ENCODE peak calls at places on chromosome 7, in six cellular contexts. Q, B, J, W, O and M are unnamed samples.

GRCh38 chr7:39735903-39736302 is 112.5 kb downstream of the RALA start:
- DNase-seq in Q (peak; percentile 39), B (no peak), J (no peak), W (no peak), O (no peak), M (no peak)

GRCh38 chr7:12683678-12684077 is 3.8 kb upstream of the ARL4A start:
- DNase-seq in Q (peak; percentile 53), B (no peak), J (peak; percentile 19), W (no peak), O (no peak), M (peak; percentile 30)

GRCh38 chr7:115052706-115053105 is 130.8 kb downstream of the MDFIC start:
- DNase-seq in Q (no peak), B (no peak), J (no peak), W (no peak), O (no peak), M (no peak)

GRCh38 chr7:29808075-29808786 is 1.9 kb downstream of the WIPF3 start:
- DNase-seq in Q (no peak), B (no peak), J (no peak), W (no peak), O (no peak), M (no peak)

GRCh38 chr7:66950763-66951162 is 29.7 kb downstream of the TMEM248 start:
- DNase-seq in Q (no peak), B (no peak), J (no peak), W (no peak), O (no peak), M (no peak)

GRCh38 chr7:130560972-130561371 is 69.1 kb downstream of the MEST start:
- DNase-seq in Q (peak; percentile 28), B (peak; percentile 20), J (peak; percentile 50), W (no peak), O (no peak), M (peak; percentile 26)

GRCh38 chr7:105209870-105210269 is 178.9 kb downstream of the SRPK2 start:
- DNase-seq in Q (no peak), B (no peak), J (no peak), W (no peak), O (no peak), M (no peak)

GRCh38 chr7:20307119-20307518 is 23.6 kb upstream of the ITGB8 start:
- DNase-seq in Q (peak; percentile 72), B (peak; percentile 68), J (no peak), W (no peak), O (no peak), M (no peak)

GRCh38 chr7:158824028-158824427 is 5.3 kb downstream of the ESYT2 start:
- DNase-seq in Q (no peak), B (no peak), J (no peak), W (no peak), O (no peak), M (no peak)

GRCh38 chr7:113071465-113071864 is 15.2 kb downstream of the GPR85 start:
- DNase-seq in Q (peak; percentile 38), B (no peak), J (no peak), W (no peak), O (no peak), M (no peak)

GRCh38 chr7:82598958-82599357 is 155.4 kb upstream of the CACNA2D1 start:
- DNase-seq in Q (peak; percentile 57), B (no peak), J (peak; percentile 37), W (no peak), O (no peak), M (no peak)

GRCh38 chr7:26151096-26151495 is 902 bp upstream of the NFE2L3 start:
- DNase-seq in Q (no peak), B (no peak), J (no peak), W (no peak), O (no peak), M (no peak)

GRCh38 chr7:29539471-29539870 is 24.2 kb upstream of the PRR15 start:
- DNase-seq in Q (no peak), B (no peak), J (no peak), W (no peak), O (no peak), M (no peak)

DNA sequence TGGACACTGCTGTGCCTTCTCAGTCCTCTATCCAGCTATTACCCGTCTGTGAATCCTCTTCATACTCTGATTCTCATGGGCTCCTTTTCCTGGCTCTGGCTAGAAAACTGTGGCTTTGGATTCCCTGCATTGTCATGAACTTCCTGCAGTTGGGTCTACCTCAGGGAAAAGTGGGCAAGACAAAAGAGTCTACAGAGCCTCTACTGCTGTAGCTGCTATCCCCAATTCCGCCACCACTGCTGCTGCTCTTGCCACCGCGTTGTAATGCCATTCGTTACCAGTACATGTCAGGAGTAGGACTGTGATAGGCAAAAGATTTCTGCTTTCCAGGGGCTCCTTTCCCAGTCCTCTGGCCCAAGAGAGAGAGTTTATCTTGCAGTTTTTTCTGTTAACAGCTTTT is 23.9 kb upstream of the PPP1R17 start:
- DNase-seq in Q (no peak), B (no peak), J (no peak), W (no peak), O (no peak), M (no peak)
- TF ChIP-seq CTCF in Q (no peak), B (no peak), J (no peak), W (no peak), O (no peak), M (no peak)

GRCh38 chr7:73578342-73579124 is at the start of gene TBL2:
- DNase-seq in Q (peak; percentile 98), B (peak; percentile 100), J (peak; percentile 96), W (peak; percentile 99), O (peak; percentile 98), M (peak; percentile 99)
- TF ChIP-seq CTCF in Q (peak; percentile 38), B (no peak), J (peak; percentile 42), W (no peak), O (peak; percentile 11), M (no peak)

GRCh38 chr7:81460228-81460627 is 309.6 kb downstream of the HGF start:
- DNase-seq in Q (no peak), B (no peak), J (no peak), W (no peak), O (no peak), M (no peak)

GRCh38 chr7:81460646-81461045 is 309.2 kb downstream of the HGF start:
- DNase-seq in Q (no peak), B (no peak), J (no peak), W (no peak), O (no peak), M (no peak)

GRCh38 chr7:81462672-81463071 is 307.2 kb downstream of the HGF start:
- DNase-seq in Q (peak; percentile 31), B (no peak), J (peak; percentile 73), W (no peak), O (no peak), M (peak; percentile 8)

GRCh38 chr7:81459485-81459884 is 310.4 kb downstream of the HGF start:
- DNase-seq in Q (no peak), B (no peak), J (no peak), W (no peak), O (no peak), M (no peak)

DNA sequence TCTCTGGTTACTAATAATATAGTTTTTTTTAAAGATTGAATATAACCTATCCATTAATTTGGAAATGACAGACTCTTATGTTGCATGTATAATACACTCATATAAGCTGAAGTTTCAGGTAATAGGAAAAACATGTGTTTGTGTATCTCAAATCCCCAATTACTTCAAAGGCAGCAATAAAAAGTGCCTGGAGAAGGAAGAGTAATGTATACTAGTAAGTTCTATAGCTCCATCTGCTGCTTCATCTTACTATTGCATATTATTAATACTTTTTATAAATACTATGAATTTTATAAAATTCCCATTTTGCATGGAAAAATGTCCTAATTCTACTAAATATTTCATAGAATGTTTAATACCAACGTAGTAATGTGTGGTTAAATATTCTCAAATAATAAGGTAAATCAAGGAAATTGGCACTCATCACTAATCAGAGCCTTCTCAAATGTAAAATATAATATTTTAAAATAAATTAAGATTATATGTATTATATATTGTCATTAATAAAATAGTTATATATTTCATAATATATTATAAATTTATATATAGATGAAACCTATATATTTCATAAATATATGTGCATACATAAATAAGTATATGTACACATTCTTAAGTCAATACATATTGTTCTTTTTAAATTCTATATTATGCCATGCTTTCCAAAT is 311.9 kb downstream of the HGF start:
- DNase-seq in Q (peak; percentile 73), B (peak; percentile 70), J (peak; percentile 28), W (no peak), O (no peak), M (peak; percentile 27)
- TF ChIP-seq CTCF in Q (peak; percentile 58), B (peak; percentile 61), J (peak; percentile 82), W (peak; percentile 11), O (peak; percentile 43), M (peak; percentile 71)

DNA sequence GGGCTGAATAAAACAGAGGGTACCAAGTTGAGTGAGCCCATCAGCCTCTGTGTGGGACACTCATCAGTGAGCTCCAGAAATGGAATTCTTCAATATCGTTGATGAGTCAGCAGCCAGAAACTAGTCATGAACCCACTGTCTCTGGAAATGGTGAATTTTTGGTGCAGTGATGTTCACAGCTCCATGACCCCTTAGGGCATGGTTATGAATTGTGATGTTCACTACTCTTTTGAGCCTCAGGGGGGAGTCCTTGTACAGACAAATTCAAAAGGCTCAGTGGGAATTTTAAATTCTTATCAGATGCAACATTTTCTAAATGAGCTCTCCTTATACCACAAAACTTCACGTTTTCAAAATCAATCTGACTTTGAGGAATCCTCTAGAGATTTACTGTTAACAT is 335.7 kb downstream of the PHTF2 start:
- DNase-seq in Q (peak; percentile 73), B (peak; percentile 38), J (peak; percentile 96), W (no peak), O (no peak), M (peak; percentile 46)
- TF ChIP-seq CTCF in Q (peak; percentile 61), B (peak; percentile 55), J (peak; percentile 89), W (no peak), O (peak; percentile 33), M (no peak)

DNA sequence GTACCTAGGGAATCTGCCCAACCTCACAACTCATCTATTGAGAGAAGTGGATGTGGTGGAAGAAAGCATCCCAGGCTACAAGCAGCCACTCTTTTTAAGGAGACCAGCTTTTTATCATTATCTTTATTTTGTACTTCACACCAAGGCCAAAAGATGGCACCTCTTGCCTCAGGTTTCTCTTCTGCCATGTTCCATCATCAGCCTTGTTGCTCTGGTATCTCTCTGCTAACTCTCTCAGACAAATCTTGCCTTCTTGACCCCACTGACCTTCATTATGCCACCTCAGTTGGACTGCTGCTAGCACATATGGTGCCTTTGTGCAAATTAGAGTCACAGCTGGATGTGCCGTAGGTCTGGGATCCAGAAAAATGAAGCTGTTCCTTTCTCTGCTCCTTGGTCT is 47.2 kb upstream of the DYNC1I1 start:
- DNase-seq in Q (no peak), B (no peak), J (no peak), W (no peak), O (no peak), M (no peak)
- TF ChIP-seq CTCF in Q (no peak), B (peak; percentile 30), J (no peak), W (no peak), O (no peak), M (no peak)

GRCh38 chr7:43057151-43057550 is 55.3 kb upstream of the HECW1 start:
- DNase-seq in Q (no peak), B (no peak), J (no peak), W (no peak), O (no peak), M (no peak)
- TF ChIP-seq CTCF in Q (no peak), B (no peak), J (no peak), W (no peak), O (no peak), M (no peak)

GRCh38 chr7:134440476-134440875 is 18.4 kb downstream of the AKR1B1 start:
- DNase-seq in Q (no peak), B (no peak), J (no peak), W (no peak), O (no peak), M (no peak)
- TF ChIP-seq CTCF in Q (no peak), B (no peak), J (no peak), W (no peak), O (no peak), M (no peak)